ENCODE peak calls at places on chromosomes 11 and 22, in six cellular contexts. C is brain pericyte, L is fibroblast of lung, D is H7, N is thoracic aorta, J is GOT3. H is an unnamed sample.

GRCh38 chr11:72235351-72236057 is 8.5 kb downstream of the PHOX2A start:
- DNase-seq in C (no peak), L (no peak), D (no peak), N (no peak), J (no peak), H (peak; percentile 60)

GRCh38 chr22:24104307-24105017 is 76.8 kb upstream of the SUSD2 start:
- DNase-seq in C (no peak), L (no peak), D (no peak), N (no peak), J (no peak), H (no peak)

GRCh38 chr11:64757549-64758329 is 2.0 kb downstream of the PYGM start:
- DNase-seq in C (no peak), L (no peak), D (peak; percentile 35), N (no peak), J (no peak), H (peak; percentile 62)

GRCh38 chr22:48959496-48959895 is 868.2 kb downstream of the BRD1 start:
- DNase-seq in C (no peak), L (no peak), D (no peak), N (no peak), J (no peak), H (peak; percentile 33)

GRCh38 chr11:124481365-124482323 is 36.1 kb upstream of the OR8B8 start:
- DNase-seq in C (no peak), L (peak; percentile 66), D (peak; percentile 19), N (no peak), J (no peak), H (no peak)

GRCh38 chr22:32761251-32761903 is 40.1 kb upstream of the TIMP3 start:
- DNase-seq in C (no peak), L (peak; percentile 80), D (no peak), N (no peak), J (no peak), H (no peak)

GRCh38 chr11:20238712-20239111 is 78.4 kb upstream of the DBX1 start:
- DNase-seq in C (no peak), L (no peak), D (no peak), N (no peak), J (no peak), H (no peak)

GRCh38 chr11:65538232-65538914 is 13.5 kb downstream of the SCYL1 start:
- DNase-seq in C (no peak), L (no peak), D (peak; percentile 72), N (no peak), J (no peak), H (no peak)

GRCh38 chr11:119751281-119752060 is 22.5 kb upstream of the NECTIN1 start:
- DNase-seq in C (no peak), L (no peak), D (no peak), N (no peak), J (no peak), H (no peak)